ENCODE peak calls at places on chromosomes 5 and 9, in ten cellular contexts. A is HCT116, Z is GM12878, W is SK-N-SH, J is HepG2, B is A549, R is H1, C is endothelial cell of umbilical vein, G is K562, H is NB4. V is an unnamed sample.

GRCh38 chr9:100485196-100485595 is 12.2 kb downstream of the TMEFF1 start:
- DNase-seq in A (no peak), Z (no peak), W (no peak), J (no peak), B (no peak), R (no peak), C (no peak), G (no peak), H (no peak), V (no peak)

GRCh38 chr9:36046923-36047322 is 10.2 kb downstream of the RECK start:
- DNase-seq in A (no peak), Z (no peak), W (no peak), J (no peak), B (no peak), R (no peak), C (no peak), G (no peak), H (no peak), V (no peak)

GRCh38 chr5:65961644-65962043 is 35.3 kb downstream of the ERBIN start:
- DNase-seq in A (no peak), Z (peak; percentile 48), W (no peak), J (no peak), B (no peak), R (no peak), C (peak; percentile 22), G (peak; percentile 45), H (peak; percentile 40), V (no peak)

GRCh38 chr9:81671880-81672280 is 17.5 kb downstream of the TLE1 start:
- DNase-seq in A (no peak), Z (no peak), W (no peak), J (no peak), B (no peak), R (no peak), C (peak; percentile 69), G (no peak), H (no peak), V (no peak)

GRCh38 chr5:78369680-78370079 is 9.3 kb downstream of the SCAMP1 start:
- DNase-seq in A (no peak), Z (no peak), W (no peak), J (no peak), B (no peak), R (no peak), C (no peak), G (no peak), H (no peak), V (no peak)

GRCh38 chr5:69007726-69008368 is 86.0 kb upstream of the SLC30A5 start:
- DNase-seq in A (peak; percentile 69), Z (peak; percentile 8), W (peak; percentile 70), J (peak; percentile 38), B (peak; percentile 55), R (peak; percentile 95), C (peak; percentile 36), G (peak; percentile 67), H (peak; percentile 59), V (peak; percentile 91)

GRCh38 chr9:88476491-88477271 is 58.3 kb upstream of the NXNL2 start:
- DNase-seq in A (no peak), Z (peak; percentile 3), W (no peak), J (no peak), B (no peak), R (no peak), C (no peak), G (no peak), H (no peak), V (no peak)

GRCh38 chr9:98369471-98369870 is 114.0 kb upstream of the TBC1D2 start:
- DNase-seq in A (no peak), Z (no peak), W (no peak), J (no peak), B (no peak), R (no peak), C (no peak), G (no peak), H (no peak), V (no peak)

GRCh38 chr5:140311011-140311467 is 8.1 kb upstream of the PFDN1 start:
- DNase-seq in A (no peak), Z (no peak), W (no peak), J (peak; percentile 16), B (no peak), R (no peak), C (peak; percentile 96), G (peak; percentile 52), H (no peak), V (no peak)

GRCh38 chr9:37984672-37985611 is 81.0 kb upstream of the SLC25A51 start:
- DNase-seq in A (no peak), Z (no peak), W (no peak), J (no peak), B (no peak), R (no peak), C (no peak), G (peak; percentile 90), H (no peak), V (no peak)

GRCh38 chr5:51382759-51383493 is at the start of gene ISL1:
- DNase-seq in A (peak; percentile 57), Z (no peak), W (peak; percentile 88), J (no peak), B (peak; percentile 21), R (peak; percentile 88), C (peak; percentile 90), G (peak; percentile 34), H (no peak), V (peak; percentile 88)

GRCh38 chr5:58322453-58322852 is 137.4 kb downstream of the PLK2 start:
- DNase-seq in A (no peak), Z (no peak), W (no peak), J (no peak), B (no peak), R (no peak), C (peak; percentile 68), G (no peak), H (no peak), V (no peak)

GRCh38 chr9:14303110-14303509 is 10.8 kb downstream of the NFIB start:
- DNase-seq in A (no peak), Z (no peak), W (no peak), J (no peak), B (no peak), R (no peak), C (no peak), G (no peak), H (no peak), V (no peak)

GRCh38 chr5:149731617-149732400 is 1.7 kb downstream of the PPARGC1B start:
- DNase-seq in A (peak; percentile 64), Z (peak; percentile 62), W (peak; percentile 74), J (no peak), B (peak; percentile 74), R (peak; percentile 53), C (peak; percentile 63), G (peak; percentile 90), H (peak; percentile 90), V (peak; percentile 45)

GRCh38 chr5:111389390-111390082 is 122.8 kb downstream of the STARD4 start:
- DNase-seq in A (peak; percentile 31), Z (no peak), W (no peak), J (no peak), B (no peak), R (no peak), C (no peak), G (no peak), H (no peak), V (no peak)

GRCh38 chr9:100324594-100325200 is 28.0 kb downstream of the TEX10 start:
- DNase-seq in A (peak; percentile 27), Z (no peak), W (peak; percentile 12), J (peak; percentile 9), B (peak; percentile 12), R (no peak), C (peak; percentile 26), G (peak; percentile 11), H (peak; percentile 53), V (no peak)

GRCh38 chr5:26003966-26004365 is 1034.4 kb downstream of the CDH9 start:
- DNase-seq in A (no peak), Z (no peak), W (no peak), J (no peak), B (no peak), R (no peak), C (no peak), G (no peak), H (no peak), V (no peak)

GRCh38 chr5:26012078-26012477 is 1026.3 kb downstream of the CDH9 start:
- DNase-seq in A (no peak), Z (no peak), W (no peak), J (no peak), B (no peak), R (no peak), C (no peak), G (no peak), H (no peak), V (no peak)

DNA sequence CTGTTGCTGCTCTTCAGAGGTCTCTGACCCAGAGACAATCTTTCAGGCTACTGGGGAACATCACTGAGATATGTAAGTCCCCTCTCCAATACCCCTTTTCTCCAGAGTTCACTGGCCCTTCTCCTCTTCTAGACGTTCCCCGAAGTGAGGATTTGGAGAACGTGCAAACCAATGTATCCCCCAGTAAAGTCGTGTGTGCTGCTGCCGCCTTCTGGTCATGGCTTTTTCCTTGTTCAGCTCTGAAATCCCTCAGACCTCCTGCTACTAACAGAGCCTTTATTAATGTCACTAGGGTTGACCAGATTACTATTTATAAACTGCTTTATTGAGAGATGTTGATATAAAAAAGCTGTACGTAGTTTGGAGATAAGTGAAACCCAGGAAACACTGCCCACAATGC is 1028.6 kb downstream of the CDH9 start:
- DNase-seq in A (no peak), Z (no peak), W (no peak), J (no peak), B (no peak), R (peak; percentile 56), C (no peak), G (no peak), H (no peak), V (peak; percentile 52)
- TF ChIP-seq MAX in A (no peak), Z (no peak), W (no peak), J (no peak), B (no peak), R (no peak), C (no peak), G (no peak), H (no peak), V (no peak)

DNA sequence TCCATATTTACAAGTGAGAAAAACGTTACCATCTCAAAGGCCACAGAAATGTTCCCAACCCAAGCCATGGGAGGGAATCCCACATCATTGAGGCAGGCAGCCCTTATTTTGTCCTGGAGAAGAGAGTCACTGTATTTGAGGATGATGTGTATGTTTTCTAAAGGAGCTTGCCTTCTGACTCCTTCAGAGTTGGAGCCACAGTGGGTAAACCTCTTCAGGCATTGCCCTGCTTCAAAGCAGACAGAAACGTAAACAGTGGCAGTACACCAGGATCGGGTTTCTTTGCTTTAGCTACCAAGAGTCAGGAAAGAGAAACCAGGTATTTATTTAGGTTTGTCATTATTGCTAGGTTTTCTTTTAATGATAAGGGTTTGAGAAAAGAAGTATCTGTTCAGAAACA is 45.7 kb downstream of the MUSK start:
- DNase-seq in A (no peak), Z (no peak), W (no peak), J (no peak), B (no peak), R (no peak), C (no peak), G (no peak), H (no peak), V (no peak)
- TF ChIP-seq MAX in A (no peak), Z (no peak), W (no peak), J (no peak), B (no peak), R (no peak), C (no peak), G (no peak), H (no peak), V (no peak)

GRCh38 chr5:11075010-11075860 is 314.2 kb upstream of the DAP start:
- DNase-seq in A (no peak), Z (no peak), W (peak; percentile 14), J (no peak), B (no peak), R (peak; percentile 52), C (no peak), G (peak; percentile 26), H (peak; percentile 24), V (peak; percentile 39)
- TF ChIP-seq MAX in A (no peak), Z (no peak), W (no peak), J (no peak), B (no peak), R (no peak), C (no peak), G (no peak), H (no peak), V (no peak)

GRCh38 chr5:505946-506555 is 18.2 kb downstream of the SLC9A3 start:
- DNase-seq in A (no peak), Z (no peak), W (no peak), J (no peak), B (no peak), R (no peak), C (no peak), G (no peak), H (no peak), V (no peak)
- TF ChIP-seq MAX in A (no peak), Z (no peak), W (no peak), J (peak; percentile 33), B (no peak), R (peak; percentile 77), C (no peak), G (no peak), H (no peak), V (no peak)

V was measured in WTC11.